ENCODE peak calls at places on chromosomes 7 and 10, in eight cellular contexts. O is progenitor cell of endocrine pancreas, E is PC-9, Q is adrenal gland, P is MCF 10A, N is endodermal cell, S is HCT116, F is GM06990. R is an unnamed sample.

GRCh38 chr10:132893090-132893489 is 49.3 kb downstream of the CFAP46 start:
- DNase-seq in O (no peak), E (no peak), Q (no peak), P (no peak), N (no peak), S (no peak), F (no peak), R (no peak)

GRCh38 chr10:84846646-84847045 is 518.3 kb downstream of the CCSER2 start:
- DNase-seq in O (no peak), E (no peak), Q (no peak), P (no peak), N (no peak), S (no peak), F (no peak), R (no peak)

GRCh38 chr10:111475720-111476119 is 398.9 kb downstream of the ADRA2A start:
- DNase-seq in O (no peak), E (no peak), Q (no peak), P (peak), N (no peak), S (no peak), F (no peak), R (no peak)

GRCh38 chr7:116672596-116673503 is 854 bp downstream of the MET start:
- DNase-seq in O (no peak), E (peak), Q (no peak), P (peak), N (peak), S (no peak), F (no peak), R (no peak)

GRCh38 chr10:14271621-14272020 is 59.1 kb downstream of the FRMD4A start:
- DNase-seq in O (no peak), E (no peak), Q (no peak), P (no peak), N (no peak), S (no peak), F (no peak), R (no peak)

GRCh38 chr7:29281782-29282541 is 87.4 kb downstream of the CHN2 start:
- DNase-seq in O (no peak), E (no peak), Q (peak), P (peak), N (no peak), S (no peak), F (no peak), R (no peak)

GRCh38 chr7:78254397-78255055 is 456.0 kb downstream of the PHTF2 start:
- DNase-seq in O (no peak), E (no peak), Q (no peak), P (no peak), N (no peak), S (no peak), F (no peak), R (no peak)

GRCh38 chr7:66206116-66206908 is 1.2 kb downstream of the TPST1 start:
- DNase-seq in O (no peak), E (no peak), Q (no peak), P (no peak), N (no peak), S (no peak), F (no peak), R (no peak)

GRCh38 chr10:97069576-97070362 is 116.0 kb downstream of the SLIT1 start:
- DNase-seq in O (no peak), E (no peak), Q (no peak), P (peak), N (peak), S (peak), F (no peak), R (no peak)

GRCh38 chr10:43479275-43479674 is 42.4 kb downstream of the ZNF487 start:
- DNase-seq in O (no peak), E (no peak), Q (no peak), P (no peak), N (no peak), S (no peak), F (no peak), R (no peak)

GRCh38 chr7:11911900-11912299 is 79.9 kb upstream of the THSD7A start:
- DNase-seq in O (no peak), E (no peak), Q (no peak), P (no peak), N (peak), S (no peak), F (no peak), R (no peak)

GRCh38 chr10:78314651-78315050 is 281.0 kb downstream of the RPS24 start:
- DNase-seq in O (no peak), E (no peak), Q (no peak), P (no peak), N (peak), S (no peak), F (no peak), R (no peak)

GRCh38 chr10:132889556-132889955 is 52.8 kb downstream of the CFAP46 start:
- DNase-seq in O (no peak), E (no peak), Q (no peak), P (no peak), N (no peak), S (no peak), F (no peak), R (no peak)

GRCh38 chr7:117445206-117445605 is 17.9 kb upstream of the ASZ1 start:
- DNase-seq in O (no peak), E (peak), Q (no peak), P (no peak), N (no peak), S (no peak), F (no peak), R (no peak)

GRCh38 chr7:14747701-14748100 is 154.8 kb downstream of the DGKB start:
- DNase-seq in O (no peak), E (no peak), Q (no peak), P (no peak), N (no peak), S (no peak), F (no peak), R (no peak)

GRCh38 chr10:122307669-122308486 is 36.8 kb downstream of the BTBD16 start:
- DNase-seq in O (no peak), E (peak), Q (peak), P (peak), N (peak), S (peak), F (no peak), R (peak)

GRCh38 chr7:461453-462172 is 58.0 kb downstream of the PDGFA start:
- DNase-seq in O (no peak), E (no peak), Q (peak), P (peak), N (no peak), S (no peak), F (no peak), R (no peak)

GRCh38 chr10:33260403-33261239 is 73.8 kb downstream of the NRP1 start:
- DNase-seq in O (no peak), E (no peak), Q (no peak), P (no peak), N (no peak), S (no peak), F (no peak), R (no peak)

GRCh38 chr7:4134631-4135030 is 547.5 kb upstream of the FOXK1 start:
- DNase-seq in O (no peak), E (no peak), Q (no peak), P (no peak), N (no peak), S (no peak), F (no peak), R (no peak)

GRCh38 chr7:101308245-101309085 is 13.1 kb downstream of the IFT22 start:
- DNase-seq in O (peak), E (peak), Q (peak), P (peak), N (peak), S (no peak), F (peak), R (peak)

GRCh38 chr10:53315709-53316108 is 543.1 kb upstream of the MBL2 start:
- DNase-seq in O (no peak), E (no peak), Q (no peak), P (peak), N (no peak), S (no peak), F (no peak), R (no peak)

GRCh38 chr7:27560706-27561235 is 101.9 kb downstream of the HIBADH start:
- DNase-seq in O (no peak), E (no peak), Q (no peak), P (peak), N (no peak), S (no peak), F (no peak), R (no peak)

GRCh38 chr10:27568196-27569175 is 64.4 kb downstream of the RAB18 start:
- DNase-seq in O (no peak), E (no peak), Q (no peak), P (no peak), N (no peak), S (no peak), F (no peak), R (no peak)

GRCh38 chr10:34262965-34263364 is 552.1 kb downstream of the PARD3 start:
- DNase-seq in O (no peak), E (no peak), Q (no peak), P (no peak), N (no peak), S (no peak), F (no peak), R (no peak)
- TF ChIP-seq CTCF in O (no peak), E (no peak), Q (no peak), P (no peak), N (peak), S (peak), F (no peak), R (no peak)

DNA sequence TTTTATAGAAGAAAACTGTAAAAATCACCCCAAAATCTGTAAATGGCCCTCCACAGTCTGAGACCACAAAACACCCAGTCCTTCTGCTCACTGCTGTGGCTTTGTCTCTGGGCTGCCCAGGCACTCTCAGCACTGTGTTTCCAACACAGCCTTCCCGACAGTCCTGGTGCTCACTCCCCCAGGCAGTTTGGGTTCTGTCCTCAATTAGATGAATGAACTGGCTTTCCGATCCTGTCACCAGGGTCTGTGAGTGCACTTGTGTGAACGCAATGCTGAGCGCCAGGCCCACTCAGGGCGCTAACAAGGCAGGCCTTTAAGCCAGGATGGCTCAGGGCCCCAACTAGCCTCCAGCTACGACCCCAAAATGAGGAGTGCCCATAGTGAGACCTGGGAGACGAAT is 3.3 kb downstream of the MAD1L1 start:
- DNase-seq in O (no peak), E (no peak), Q (no peak), P (no peak), N (no peak), S (no peak), F (no peak), R (no peak)
- TF ChIP-seq CTCF in O (no peak), E (no peak), Q (no peak), P (no peak), N (no peak), S (no peak), F (no peak), R (no peak)

GRCh38 chr7:81791578-81792524 is 22.0 kb upstream of the HGF start:
- DNase-seq in O (no peak), E (no peak), Q (no peak), P (no peak), N (no peak), S (no peak), F (no peak), R (no peak)
- TF ChIP-seq CTCF in O (no peak), E (no peak), Q (no peak), P (no peak), N (no peak), S (no peak), F (no peak), R (no peak)

GRCh38 chr10:59181668-59182067 is 5.2 kb downstream of the PHYHIPL start:
- DNase-seq in O (peak), E (no peak), Q (no peak), P (peak), N (peak), S (peak), F (peak), R (peak)
- TF ChIP-seq CTCF in O (peak), E (peak), Q (peak), P (peak), N (peak), S (peak), F (peak), R (no peak)

DNA sequence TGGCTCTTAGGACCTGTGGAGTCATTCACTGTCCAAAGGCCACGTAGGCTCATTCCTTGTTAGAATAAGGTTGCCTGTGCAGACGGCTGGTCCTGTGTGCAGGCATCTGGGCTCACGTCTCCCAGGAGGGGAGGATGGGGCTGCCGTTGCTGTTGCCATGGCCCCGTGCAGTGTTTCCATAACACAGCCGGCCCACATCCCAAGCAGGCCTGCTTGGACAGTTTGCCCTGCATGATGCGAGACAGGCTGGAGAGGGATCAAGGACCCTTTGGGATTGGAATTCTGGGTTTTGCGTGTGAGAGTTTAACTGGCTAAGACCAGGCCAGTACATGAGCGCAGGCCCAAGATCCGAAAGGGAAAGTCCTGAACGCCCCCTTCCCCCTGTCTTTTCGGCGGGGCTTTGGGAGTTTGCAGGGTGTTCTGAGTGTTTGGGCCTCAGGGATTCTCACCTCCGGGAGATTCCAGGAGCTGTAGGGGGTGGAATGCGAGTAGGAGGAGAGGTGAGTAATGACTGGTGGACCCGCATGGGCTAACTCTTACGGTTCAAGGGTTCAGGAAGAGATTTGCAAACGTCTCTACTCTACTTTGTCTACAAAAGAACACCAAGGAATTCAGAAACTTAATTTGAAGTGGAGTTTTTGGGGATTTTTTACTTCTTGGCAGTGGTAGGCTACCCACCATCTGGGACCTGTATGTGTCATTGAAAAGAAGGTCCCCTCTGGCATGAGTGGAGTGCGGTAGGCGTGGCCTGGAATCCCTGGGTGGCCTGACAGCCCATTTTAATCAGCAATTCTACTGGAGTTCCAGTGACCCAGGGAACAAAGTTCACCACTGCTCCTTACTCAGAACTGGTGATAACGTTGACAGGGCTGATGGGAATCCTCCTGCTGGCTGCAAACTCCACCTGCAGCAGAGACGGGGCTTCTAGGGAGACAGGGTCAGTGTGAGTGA is 125.4 kb downstream of the ITIH5 start:
- DNase-seq in O (peak), E (no peak), Q (no peak), P (no peak), N (peak), S (no peak), F (no peak), R (no peak)
- TF ChIP-seq CTCF in O (peak), E (no peak), Q (no peak), P (no peak), N (peak), S (no peak), F (no peak), R (no peak)

GRCh38 chr10:16916496-16916895 is 99.3 kb upstream of the RSU1 start:
- DNase-seq in O (no peak), E (no peak), Q (no peak), P (no peak), N (no peak), S (no peak), F (no peak), R (no peak)
- TF ChIP-seq CTCF in O (no peak), E (peak), Q (no peak), P (no peak), N (peak), S (peak), F (no peak), R (no peak)